ENCODE peak calls at places on chromosomes 1 and 21, in four cellular contexts. A, Y, H and W are unnamed samples.

GRCh38 chr1:85091647-85092295 is 43.5 kb upstream of the MCOLN3 start:
- DNase-seq in A (no peak), Y (no peak), H (no peak), W (no peak)

GRCh38 chr1:153658400-153659174 is at the start of gene SNAPIN:
- DNase-seq in A (peak), Y (peak), H (peak), W (peak)

GRCh38 chr1:210132582-210132981 is 100.0 kb upstream of the SERTAD4 start:
- DNase-seq in A (peak), Y (no peak), H (no peak), W (peak)

GRCh38 chr1:31822766-31823165 is 6.9 kb upstream of the SPOCD1 start:
- DNase-seq in A (no peak), Y (no peak), H (no peak), W (no peak)

GRCh38 chr1:185244015-185244747 is 72.9 kb downstream of the IVNS1ABP start:
- DNase-seq in A (peak), Y (no peak), H (no peak), W (peak)

GRCh38 chr1:227546055-227546454 is 17.3 kb upstream of the ZNF678 start:
- DNase-seq in A (no peak), Y (no peak), H (no peak), W (no peak)

GRCh38 chr1:54378157-54378883 is 27.9 kb downstream of the SSBP3 start:
- DNase-seq in A (no peak), Y (no peak), H (no peak), W (no peak)

GRCh38 chr1:110477445-110477957 is 26.6 kb downstream of the PROK1 start:
- DNase-seq in A (no peak), Y (no peak), H (no peak), W (no peak)

GRCh38 chr1:52662645-52663313 is 29.8 kb downstream of the SHISAL2A start:
- DNase-seq in A (no peak), Y (peak), H (no peak), W (no peak)

GRCh38 chr1:175889848-175890247 is 146.5 kb upstream of the TNR start:
- DNase-seq in A (no peak), Y (no peak), H (no peak), W (no peak)

GRCh38 chr1:205680073-205680851 is at the start of gene SLC45A3:
- DNase-seq in A (no peak), Y (peak), H (no peak), W (no peak)

GRCh38 chr21:27425574-27425973 is 458.7 kb upstream of the ADAMTS5 start:
- DNase-seq in A (no peak), Y (peak), H (no peak), W (peak)

GRCh38 chr1:21779613-21780521 is 3.1 kb downstream of the USP48 start:
- DNase-seq in A (no peak), Y (peak), H (peak), W (no peak)

GRCh38 chr1:183291802-183292515 is 105.9 kb downstream of the LAMC2 start:
- DNase-seq in A (peak), Y (no peak), H (no peak), W (peak)

GRCh38 chr1:160726114-160726497 is 12.9 kb upstream of the SLAMF7 start:
- DNase-seq in A (no peak), Y (no peak), H (no peak), W (no peak)

GRCh38 chr21:20779321-20779720 is 218.9 kb upstream of the NCAM2 start:
- DNase-seq in A (no peak), Y (no peak), H (no peak), W (no peak)

GRCh38 chr1:248114890-248115289 is 19.9 kb downstream of the OR2L13 start:
- DNase-seq in A (no peak), Y (peak), H (no peak), W (no peak)

GRCh38 chr1:197677313-197677712 is 98.0 kb downstream of the DENND1B start:
- DNase-seq in A (no peak), Y (no peak), H (no peak), W (no peak)
- H3K4me3 ChIP-seq in A (no peak), Y (no peak), H (no peak), W (no peak)

GRCh38 chr1:216601427-216601751 is 121.8 kb downstream of the ESRRG start:
- DNase-seq in A (no peak), Y (no peak), H (no peak), W (no peak)

GRCh38 chr1:216599851-216600250 is 123.4 kb downstream of the ESRRG start:
- DNase-seq in A (no peak), Y (no peak), H (no peak), W (no peak)

GRCh38 chr1:216598448-216598847 is 124.8 kb downstream of the ESRRG start:
- DNase-seq in A (no peak), Y (no peak), H (no peak), W (no peak)

GRCh38 chr1:216604771-216605170 is 118.5 kb downstream of the ESRRG start:
- DNase-seq in A (no peak), Y (no peak), H (no peak), W (no peak)

DNA sequence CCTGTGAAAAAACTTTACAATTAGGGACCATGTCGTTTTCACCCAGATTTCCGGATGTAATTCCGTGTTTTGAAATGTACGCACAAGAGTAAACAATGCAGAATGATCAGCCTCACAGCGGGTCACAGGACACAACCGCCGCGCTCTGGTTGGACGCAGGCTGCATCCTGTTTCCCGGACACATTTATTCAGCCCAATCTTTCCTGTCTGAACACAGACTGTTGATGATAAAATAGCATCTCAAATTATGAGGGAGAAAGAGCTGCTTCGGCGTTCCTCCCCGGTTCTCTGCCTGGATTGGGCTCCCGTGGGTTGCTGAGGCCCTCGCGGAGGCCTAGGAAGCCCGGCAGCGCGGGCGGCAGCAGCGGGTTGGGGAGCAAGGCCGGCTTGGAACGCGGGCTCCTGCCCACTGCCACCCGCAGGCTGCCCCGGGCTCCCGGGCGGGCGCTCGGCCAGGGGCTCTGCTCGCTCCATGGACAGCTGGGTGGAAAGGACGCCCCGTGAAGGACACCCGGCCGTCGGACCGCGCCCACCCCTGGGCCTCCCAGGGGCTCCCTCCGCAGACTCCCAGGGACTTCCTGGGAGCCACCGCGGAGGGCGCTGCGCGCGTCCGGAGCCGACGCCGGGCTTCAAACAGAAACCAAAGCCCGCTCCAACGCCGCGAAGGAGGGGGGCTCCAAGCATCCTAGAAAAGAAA is 122.4 kb downstream of the ESRRG start:
- DNase-seq in A (peak), Y (peak), H (peak), W (peak)
- TF ChIP-seq CTCF in A (peak), Y (peak), H (no peak), W (peak)

DNA sequence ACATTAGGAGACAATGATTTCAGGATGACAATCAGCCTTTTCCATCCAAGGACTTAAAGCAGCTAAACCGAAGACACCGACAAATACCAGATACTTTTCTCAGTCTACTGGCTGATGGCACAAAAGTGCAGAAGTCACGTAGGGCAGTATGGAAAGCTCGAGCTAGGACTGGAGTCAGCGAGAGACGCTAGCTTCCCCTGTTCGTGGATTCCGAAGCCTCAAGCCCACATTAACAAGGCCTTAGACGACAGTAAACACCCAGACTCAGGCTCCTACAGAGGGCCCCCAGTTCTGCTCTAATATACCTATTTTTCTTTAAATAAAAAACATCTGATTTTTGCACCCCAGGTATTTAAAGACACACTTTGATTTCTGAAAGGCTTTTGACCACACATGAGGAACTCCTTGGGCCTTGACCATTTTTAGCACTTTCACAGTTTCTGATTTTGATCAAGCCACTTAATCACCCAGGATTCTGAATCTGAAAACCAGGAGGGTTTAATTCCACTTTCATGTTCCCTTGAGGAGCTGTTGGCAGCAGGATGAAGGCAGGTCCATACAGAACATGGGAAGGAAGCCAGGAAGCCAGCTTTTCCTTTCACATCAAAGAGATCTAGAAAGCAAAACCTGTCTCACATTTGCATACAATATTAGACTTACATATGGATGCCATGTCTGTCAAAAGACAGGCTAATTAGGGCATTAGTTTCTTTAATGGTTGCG is 204.1 kb downstream of the GABPA start:
- DNase-seq in A (no peak), Y (no peak), H (no peak), W (no peak)
- H3K4me3 ChIP-seq in A (no peak), Y (no peak), H (no peak), W (no peak)

DNA sequence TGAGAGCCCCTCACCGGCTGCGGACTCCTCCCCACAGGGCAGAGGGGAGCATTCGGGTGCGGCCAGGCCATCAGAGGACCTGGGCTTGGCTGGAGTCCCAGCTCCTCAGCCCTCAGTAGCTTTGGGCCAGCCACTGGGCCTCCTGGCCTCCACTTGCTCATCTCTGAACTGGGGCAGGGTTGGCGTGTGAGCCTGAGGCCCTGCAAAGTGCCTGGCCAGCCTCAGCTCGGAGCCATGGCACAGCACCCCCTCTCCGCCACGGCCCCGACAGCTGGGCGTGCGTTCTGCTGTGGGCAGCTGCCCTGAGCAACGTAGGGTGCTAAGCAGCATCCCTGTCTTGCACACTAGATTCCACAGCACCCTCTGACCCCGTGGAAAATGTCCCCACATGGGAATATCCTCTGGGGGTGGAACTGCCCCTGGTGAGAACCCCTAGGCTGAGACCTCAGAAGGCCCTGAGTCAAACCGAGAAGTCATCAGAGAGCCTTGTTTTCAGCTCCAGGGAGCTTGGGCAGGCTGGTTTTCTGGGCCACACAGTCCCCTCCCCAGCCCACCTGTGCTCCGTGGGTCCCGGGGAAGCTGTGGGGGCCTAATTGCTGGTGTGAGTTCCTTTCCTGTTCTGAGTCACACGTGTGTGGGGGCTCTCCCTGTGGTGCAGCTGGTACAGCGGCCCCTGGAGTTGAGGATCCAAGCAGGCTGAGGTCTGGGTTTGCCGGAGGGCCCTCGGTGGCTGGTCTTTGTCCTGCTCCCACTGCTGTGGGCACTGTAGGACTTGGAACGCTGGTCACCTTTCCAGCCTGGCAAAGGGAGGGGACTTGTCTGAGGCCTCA is 24.5 kb downstream of the TP73 start:
- DNase-seq in A (no peak), Y (no peak), H (peak), W (no peak)
- TF ChIP-seq CTCF in A (no peak), Y (no peak), H (peak), W (no peak)

DNA sequence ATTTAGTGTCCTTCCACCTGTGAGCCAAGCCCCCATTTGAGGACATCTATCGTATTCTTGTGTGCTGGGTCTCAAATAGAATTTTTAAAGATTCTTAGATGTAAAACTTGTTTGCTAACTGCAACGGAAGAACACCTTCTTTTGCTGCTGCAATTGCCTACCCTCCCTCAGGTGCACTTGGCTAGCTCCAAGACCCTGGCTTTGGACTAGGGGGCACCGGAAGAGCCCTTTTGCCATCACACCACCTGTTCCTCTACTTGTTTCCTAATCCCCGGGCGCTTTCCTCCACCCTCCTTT is 1.1 kb upstream of the HMGN2 start:
- DNase-seq in A (no peak), Y (no peak), H (no peak), W (no peak)
- H3K4me3 ChIP-seq in A (peak), Y (peak), H (peak), W (peak)

GRCh38 chr1:203039609-203040517 is 13.6 kb downstream of the PPFIA4 start:
- DNase-seq in A (no peak), Y (no peak), H (no peak), W (no peak)
- TF ChIP-seq CTCF in A (peak), Y (peak), H (peak), W (peak)

GRCh38 chr1:1137256-1138045 is 21.6 kb upstream of the C1orf159 start:
- DNase-seq in A (no peak), Y (no peak), H (peak), W (no peak)
- H3K4me3 ChIP-seq in A (no peak), Y (no peak), H (no peak), W (no peak)

DNA sequence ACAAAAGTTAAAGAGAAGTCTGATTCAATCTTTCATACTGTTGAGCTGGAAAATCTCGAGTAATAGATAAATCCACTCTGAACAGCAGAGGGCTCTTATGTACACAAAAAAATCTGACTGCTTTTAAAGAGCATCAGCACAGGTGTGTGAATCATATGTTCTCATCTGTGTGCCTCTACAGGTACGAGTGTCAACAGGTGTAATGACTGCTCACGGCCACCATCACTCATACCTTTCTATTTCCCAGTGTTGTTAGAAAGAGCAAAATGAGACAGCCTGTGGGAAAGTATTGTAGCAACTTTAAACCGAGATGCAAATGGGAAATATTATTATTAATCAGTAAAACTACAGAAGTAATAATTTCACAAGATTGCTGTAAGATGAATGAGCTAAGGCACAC is 49.0 kb upstream of the SCAF4 start:
- DNase-seq in A (no peak), Y (no peak), H (no peak), W (no peak)
- TF ChIP-seq CTCF in A (no peak), Y (no peak), H (peak), W (no peak)